ENCODE peak calls at places on chromosomes 11 and 22, in nine cellular contexts. P is body of pancreas; Y is A549; G is CD4-positive, alpha-beta T cell; U is upper lobe of right lung; R is BJ; A is lower lobe of right lung; J is spleen; F is HCT116. D is an unnamed sample.

GRCh38 chr11:2932850-2933251 is 3.6 kb upstream of the PHLDA2 start:
- DNase-seq in P (peak), Y (no peak), G (no peak), U (peak), R (no peak), A (peak), J (peak), F (no peak), D (no peak)

GRCh38 chr11:83773950-83774880 is 488.0 kb upstream of the CCDC90B start:
- DNase-seq in P (no peak), Y (no peak), G (no peak), U (no peak), R (no peak), A (no peak), J (no peak), F (no peak), D (no peak)

GRCh38 chr11:75268626-75269366 is 28.2 kb downstream of the TPBGL start:
- DNase-seq in P (no peak), Y (no peak), G (no peak), U (peak), R (no peak), A (no peak), J (peak), F (no peak), D (no peak)

GRCh38 chr11:1926156-1927031 is 6.9 kb downstream of the TNNT3 start:
- DNase-seq in P (no peak), Y (no peak), G (no peak), U (no peak), R (no peak), A (no peak), J (no peak), F (no peak), D (no peak)

GRCh38 chr11:127627629-127628462 is 627.3 kb upstream of the KIRREL3 start:
- DNase-seq in P (peak), Y (no peak), G (no peak), U (no peak), R (no peak), A (no peak), J (no peak), F (no peak), D (no peak)

GRCh38 chr11:60514055-60514454 is 1.1 kb upstream of the MS4A13 start:
- DNase-seq in P (no peak), Y (no peak), G (no peak), U (no peak), R (no peak), A (no peak), J (no peak), F (no peak), D (no peak)

GRCh38 chr11:124482362-124483147 is 37.1 kb upstream of the OR8B8 start:
- DNase-seq in P (no peak), Y (no peak), G (no peak), U (no peak), R (no peak), A (no peak), J (peak), F (no peak), D (no peak)

GRCh38 chr11:129278586-129279319 is 86.6 kb upstream of the ARHGAP32 start:
- DNase-seq in P (peak), Y (no peak), G (no peak), U (peak), R (no peak), A (peak), J (peak), F (no peak), D (no peak)

GRCh38 chr11:115578275-115578674 is 74.1 kb upstream of the CADM1 start:
- DNase-seq in P (no peak), Y (no peak), G (no peak), U (no peak), R (no peak), A (no peak), J (no peak), F (no peak), D (no peak)

GRCh38 chr11:81658722-81659121 is 1074.9 kb downstream of the FAM181B start:
- DNase-seq in P (no peak), Y (peak), G (no peak), U (no peak), R (no peak), A (no peak), J (no peak), F (no peak), D (no peak)

GRCh38 chr22:24325105-24325757 is 54.6 kb downstream of the SPECC1L start:
- DNase-seq in P (no peak), Y (peak), G (no peak), U (no peak), R (peak), A (no peak), J (no peak), F (no peak), D (no peak)

GRCh38 chr22:33051960-33052839 is 6.0 kb downstream of the SYN3 start:
- DNase-seq in P (no peak), Y (no peak), G (no peak), U (no peak), R (no peak), A (no peak), J (no peak), F (no peak), D (no peak)

GRCh38 chr11:127624455-127624854 is 623.9 kb upstream of the KIRREL3 start:
- DNase-seq in P (peak), Y (no peak), G (no peak), U (no peak), R (no peak), A (no peak), J (no peak), F (no peak), D (no peak)

GRCh38 chr11:64814712-64815187 is 4.4 kb upstream of the MEN1 start:
- DNase-seq in P (no peak), Y (no peak), G (no peak), U (no peak), R (no peak), A (no peak), J (no peak), F (no peak), D (no peak)

GRCh38 chr11:130858215-130858614 is 58.1 kb downstream of the SNX19 start:
- DNase-seq in P (peak), Y (peak), G (no peak), U (no peak), R (no peak), A (no peak), J (no peak), F (peak), D (no peak)
- TF ChIP-seq CTCF in P (no peak), Y (no peak), G (no peak), U (no peak), R (no peak), A (no peak), J (no peak), F (no peak), D (no peak)

GRCh38 chr11:895331-896223 is 15.0 kb downstream of the CHID1 start:
- DNase-seq in P (no peak), Y (no peak), G (no peak), U (no peak), R (no peak), A (no peak), J (no peak), F (no peak), D (no peak)

GRCh38 chr11:892106-892505 is 18.5 kb downstream of the CHID1 start:
- DNase-seq in P (no peak), Y (no peak), G (no peak), U (no peak), R (no peak), A (no peak), J (no peak), F (no peak), D (no peak)

GRCh38 chr11:893008-893654 is 17.5 kb downstream of the CHID1 start:
- DNase-seq in P (no peak), Y (no peak), G (no peak), U (no peak), R (no peak), A (no peak), J (no peak), F (no peak), D (no peak)

GRCh38 chr11:897226-898159 is 13.1 kb downstream of the CHID1 start:
- DNase-seq in P (no peak), Y (no peak), G (no peak), U (no peak), R (no peak), A (no peak), J (no peak), F (no peak), D (no peak)

GRCh38 chr11:894575-895201 is 15.9 kb downstream of the CHID1 start:
- DNase-seq in P (no peak), Y (no peak), G (no peak), U (no peak), R (no peak), A (no peak), J (no peak), F (no peak), D (no peak)
- TF ChIP-seq CTCF in P (no peak), Y (no peak), G (no peak), U (no peak), R (peak), A (no peak), J (no peak), F (no peak), D (no peak)

GRCh38 chr11:95989780-95990179 is 65.9 kb upstream of the MTMR2 start:
- DNase-seq in P (no peak), Y (no peak), G (no peak), U (no peak), R (no peak), A (no peak), J (no peak), F (no peak), D (no peak)
- TF ChIP-seq CTCF in P (no peak), Y (no peak), G (no peak), U (no peak), R (no peak), A (no peak), J (no peak), F (no peak), D (no peak)

GRCh38 chr11:61695917-61696316 is 15.7 kb downstream of the DAGLA start:
- DNase-seq in P (peak), Y (peak), G (peak), U (peak), R (peak), A (peak), J (peak), F (no peak), D (peak)
- TF ChIP-seq CTCF in P (no peak), Y (no peak), G (peak), U (no peak), R (peak), A (no peak), J (peak), F (no peak), D (no peak)

GRCh38 chr22:21657361-21658118 is 8.3 kb upstream of the PPIL2 start:
- DNase-seq in P (peak), Y (peak), G (peak), U (peak), R (no peak), A (peak), J (peak), F (peak), D (no peak)
- TF ChIP-seq CTCF in P (peak), Y (no peak), G (peak), U (peak), R (peak), A (peak), J (no peak), F (no peak), D (no peak)

DNA sequence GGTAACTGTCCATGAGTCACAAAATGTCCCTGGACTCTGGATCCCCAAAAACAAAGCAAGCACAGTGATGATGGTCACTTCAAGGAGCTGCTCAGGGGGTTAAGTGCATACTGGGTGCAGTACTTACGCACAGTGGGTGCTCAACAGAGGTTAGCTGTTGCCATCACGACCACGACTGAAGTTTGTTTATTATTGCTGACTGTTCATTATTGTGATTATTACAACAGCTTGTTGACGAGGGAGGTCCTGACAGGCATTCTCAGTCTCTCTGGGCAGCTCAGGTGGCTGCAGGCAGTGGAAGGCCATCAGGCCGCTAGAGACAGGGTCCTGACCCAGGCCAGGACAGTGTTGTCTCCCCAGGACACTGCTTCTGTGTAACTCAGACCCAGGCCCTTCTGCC is 418.8 kb downstream of the SHANK2 start:
- DNase-seq in P (no peak), Y (no peak), G (no peak), U (no peak), R (no peak), A (no peak), J (no peak), F (no peak), D (no peak)
- TF ChIP-seq CTCF in P (no peak), Y (no peak), G (no peak), U (no peak), R (no peak), A (no peak), J (no peak), F (no peak), D (no peak)

DNA sequence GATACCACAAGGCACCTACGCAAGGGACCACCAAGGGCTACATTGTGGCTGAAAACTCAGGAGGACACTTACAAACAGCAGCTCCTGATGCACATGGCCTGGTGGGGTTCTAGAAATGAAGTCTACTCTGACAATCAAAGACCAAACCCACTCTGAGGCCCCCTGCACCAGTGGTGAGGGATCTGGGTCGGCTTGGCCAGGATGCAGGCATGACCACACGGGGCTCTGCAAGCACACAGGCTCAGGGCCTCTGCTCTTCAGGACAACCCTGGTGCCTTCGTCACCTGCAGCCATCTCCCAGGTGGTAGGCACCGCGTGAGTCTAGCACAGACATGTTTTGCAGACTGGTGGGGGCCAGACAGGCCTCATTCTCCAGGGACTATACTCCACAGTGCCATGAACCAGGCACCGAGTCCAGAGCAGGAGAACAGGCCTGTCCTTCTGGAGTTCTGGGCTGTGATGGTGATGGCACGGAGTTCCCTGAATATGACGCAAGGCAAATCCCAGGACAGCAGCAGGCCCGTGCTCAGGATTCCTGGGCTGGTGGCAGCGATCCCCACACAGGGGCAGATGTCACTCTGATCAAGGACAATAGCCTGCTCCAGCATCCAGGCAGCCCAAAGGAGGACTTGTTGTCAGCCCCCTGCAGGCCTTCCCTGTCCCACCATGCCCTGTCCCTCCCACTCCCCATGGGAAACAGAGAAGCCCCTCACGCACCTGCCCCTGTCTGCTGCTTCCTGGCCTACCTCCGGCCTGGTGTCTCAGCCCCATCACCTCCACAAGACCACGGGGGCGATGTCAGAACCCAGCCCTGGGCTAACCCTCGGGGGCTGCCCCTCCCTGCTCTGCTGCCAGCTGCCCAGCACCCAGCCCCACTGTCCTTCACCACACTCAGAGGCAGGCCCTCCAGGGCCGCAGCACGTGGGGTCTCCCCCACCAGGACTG is 36.1 kb downstream of the GNB1L start:
- DNase-seq in P (no peak), Y (no peak), G (no peak), U (peak), R (no peak), A (no peak), J (no peak), F (no peak), D (no peak)
- TF ChIP-seq CTCF in P (no peak), Y (no peak), G (no peak), U (no peak), R (no peak), A (no peak), J (no peak), F (no peak), D (no peak)

GRCh38 chr11:19307498-19307897 is 66.8 kb upstream of the E2F8 start:
- DNase-seq in P (no peak), Y (no peak), G (no peak), U (no peak), R (no peak), A (no peak), J (no peak), F (no peak), D (no peak)
- TF ChIP-seq CTCF in P (no peak), Y (no peak), G (no peak), U (no peak), R (no peak), A (no peak), J (no peak), F (no peak), D (no peak)

DNA sequence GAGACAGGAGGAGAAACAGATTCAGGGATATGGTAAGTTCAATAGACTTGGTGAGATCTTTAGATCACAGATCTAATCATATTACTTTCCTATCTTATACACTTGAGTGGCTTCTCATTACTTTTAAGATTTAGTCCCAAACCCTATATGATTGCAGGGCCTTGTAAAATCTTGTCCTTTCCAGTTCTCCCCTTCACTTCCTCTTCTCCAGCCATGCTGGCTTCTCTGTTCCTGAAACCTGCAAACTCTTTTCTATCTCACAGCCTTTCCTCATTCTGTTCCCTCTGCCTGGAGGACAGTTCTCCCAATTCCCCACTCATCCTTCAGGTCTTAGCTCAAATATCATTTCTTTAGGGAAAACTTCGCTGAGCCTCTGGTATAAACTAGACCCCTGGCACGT is 65.9 kb upstream of the BIRC3 start:
- DNase-seq in P (no peak), Y (no peak), G (no peak), U (no peak), R (no peak), A (no peak), J (no peak), F (no peak), D (no peak)
- TF ChIP-seq CTCF in P (no peak), Y (no peak), G (no peak), U (no peak), R (no peak), A (no peak), J (no peak), F (no peak), D (no peak)

DNA sequence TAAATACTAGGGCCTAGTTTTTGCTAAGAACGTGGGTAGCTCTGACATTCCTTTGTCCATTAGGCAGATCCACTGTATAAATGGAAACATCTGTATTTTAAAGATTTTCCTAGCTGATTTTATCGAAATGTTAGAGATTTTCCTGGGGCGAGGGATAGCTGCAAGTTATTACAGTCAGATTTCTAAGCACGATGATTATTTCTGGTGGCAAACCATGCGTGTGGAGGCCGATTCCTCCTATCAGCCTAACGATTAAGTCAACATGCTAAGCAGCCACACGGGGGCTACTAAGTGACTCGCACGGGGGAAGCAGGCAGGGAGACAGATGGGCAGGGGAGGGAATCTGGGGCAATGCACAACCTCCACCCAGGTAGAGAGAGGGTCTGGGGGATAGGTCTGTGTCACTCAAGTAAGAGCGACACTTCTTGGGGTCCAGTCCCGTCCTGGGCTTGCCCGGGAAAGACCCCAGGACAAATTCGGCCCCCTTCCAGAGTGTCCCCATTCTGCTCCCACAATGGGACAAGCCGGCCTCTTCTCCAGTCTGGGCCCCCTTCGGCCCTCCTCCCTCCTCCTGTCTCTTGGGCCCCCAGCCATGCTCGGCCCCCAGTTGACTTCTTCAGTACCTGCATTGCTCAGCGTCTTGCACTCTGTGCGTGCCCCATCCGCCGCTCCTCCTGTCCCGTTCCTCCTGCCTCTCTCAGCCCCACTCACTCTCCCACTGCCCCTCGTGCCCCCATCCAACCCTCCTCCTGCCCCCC is 571 bp downstream of the C11orf24 start:
- DNase-seq in P (peak), Y (peak), G (peak), U (no peak), R (no peak), A (peak), J (peak), F (peak), D (no peak)
- TF ChIP-seq CTCF in P (peak), Y (peak), G (peak), U (peak), R (peak), A (peak), J (peak), F (peak), D (no peak)

D was measured in omental fat pad.